ENCODE peak calls at places on chromosome 11, in five cellular contexts. C is H1, E is HCT116, N is GM12878, T is HepG2. Z is an unnamed sample.

GRCh38 chr11:59552844-59553243 is 41.5 kb downstream of the OR4D9 start:
- DNase-seq in C (no peak), E (no peak), N (no peak), T (no peak), Z (no peak)

GRCh38 chr11:107591098-107591445 is at the start of gene ELMOD1:
- DNase-seq in C (peak; percentile 76), E (no peak), N (no peak), T (peak; percentile 7), Z (peak; percentile 60)

GRCh38 chr11:70631624-70632047 is 233.3 kb downstream of the CTTN start:
- DNase-seq in C (no peak), E (no peak), N (no peak), T (no peak), Z (no peak)

GRCh38 chr11:128862421-128862820 is 4.7 kb downstream of the KCNJ1 start:
- DNase-seq in C (no peak), E (no peak), N (no peak), T (no peak), Z (no peak)

GRCh38 chr11:74288161-74288560 is 23.3 kb downstream of the P4HA3 start:
- DNase-seq in C (no peak), E (no peak), N (no peak), T (no peak), Z (no peak)

GRCh38 chr11:128549256-128549944 is 38.0 kb downstream of the ETS1 start:
- DNase-seq in C (peak; percentile 55), E (no peak), N (no peak), T (no peak), Z (no peak)

GRCh38 chr11:24295360-24295759 is 201.5 kb upstream of the LUZP2 start:
- DNase-seq in C (no peak), E (no peak), N (no peak), T (no peak), Z (no peak)

GRCh38 chr11:3664032-3664630 is 7.1 kb downstream of the CHRNA10 start:
- DNase-seq in C (no peak), E (no peak), N (no peak), T (no peak), Z (no peak)

GRCh38 chr11:35073691-35074382 is 65.1 kb upstream of the CD44 start:
- DNase-seq in C (no peak), E (no peak), N (no peak), T (no peak), Z (no peak)

GRCh38 chr11:34349882-34350281 is 7.9 kb downstream of the ABTB2 start:
- DNase-seq in C (no peak), E (no peak), N (no peak), T (no peak), Z (no peak)

GRCh38 chr11:115134886-115135285 is 369.3 kb downstream of the CADM1 start:
- DNase-seq in C (no peak), E (no peak), N (no peak), T (no peak), Z (no peak)

GRCh38 chr11:36077886-36078685 is 134.2 kb downstream of the LDLRAD3 start:
- DNase-seq in C (no peak), E (no peak), N (no peak), T (no peak), Z (no peak)

GRCh38 chr11:24793479-24793878 is 296.6 kb downstream of the LUZP2 start:
- DNase-seq in C (no peak), E (no peak), N (no peak), T (no peak), Z (no peak)

GRCh38 chr11:115198301-115198700 is 305.9 kb downstream of the CADM1 start:
- DNase-seq in C (no peak), E (no peak), N (no peak), T (no peak), Z (no peak)

GRCh38 chr11:85951428-85952107 is 96.4 kb downstream of the CCDC83 start:
- DNase-seq in C (no peak), E (no peak), N (no peak), T (no peak), Z (no peak)

GRCh38 chr11:85951049-85951405 is 95.8 kb downstream of the CCDC83 start:
- DNase-seq in C (no peak), E (no peak), N (no peak), T (no peak), Z (no peak)

GRCh38 chr11:85953491-85954143 is 98.4 kb downstream of the CCDC83 start:
- DNase-seq in C (no peak), E (no peak), N (no peak), T (no peak), Z (no peak)

GRCh38 chr11:85950317-85951048 is 95.3 kb downstream of the CCDC83 start:
- DNase-seq in C (no peak), E (no peak), N (no peak), T (no peak), Z (no peak)

DNA sequence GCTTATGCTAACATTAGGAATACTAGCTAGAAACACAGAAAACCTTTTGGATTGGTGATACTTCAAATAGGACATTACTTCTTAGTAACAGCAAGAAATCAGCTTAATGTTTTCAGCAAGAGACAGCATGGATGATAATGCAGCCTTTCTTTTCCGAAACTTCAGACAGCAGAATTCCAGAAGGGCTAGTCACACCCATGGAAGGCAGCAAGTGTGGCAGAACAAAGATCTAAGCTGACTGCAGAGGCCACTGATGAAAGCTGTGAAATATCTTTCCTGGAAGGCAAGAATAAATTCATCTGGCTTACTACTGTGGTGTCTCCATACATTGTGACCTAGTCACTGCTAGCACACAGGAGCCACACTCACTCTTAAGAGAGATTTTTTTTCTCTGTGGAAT is 100.3 kb downstream of the CCDC83 start:
- DNase-seq in C (no peak), E (no peak), N (no peak), T (no peak), Z (no peak)
- TF ChIP-seq SRF in C (no peak), E (no peak), N (no peak), T (no peak), Z (no peak)

DNA sequence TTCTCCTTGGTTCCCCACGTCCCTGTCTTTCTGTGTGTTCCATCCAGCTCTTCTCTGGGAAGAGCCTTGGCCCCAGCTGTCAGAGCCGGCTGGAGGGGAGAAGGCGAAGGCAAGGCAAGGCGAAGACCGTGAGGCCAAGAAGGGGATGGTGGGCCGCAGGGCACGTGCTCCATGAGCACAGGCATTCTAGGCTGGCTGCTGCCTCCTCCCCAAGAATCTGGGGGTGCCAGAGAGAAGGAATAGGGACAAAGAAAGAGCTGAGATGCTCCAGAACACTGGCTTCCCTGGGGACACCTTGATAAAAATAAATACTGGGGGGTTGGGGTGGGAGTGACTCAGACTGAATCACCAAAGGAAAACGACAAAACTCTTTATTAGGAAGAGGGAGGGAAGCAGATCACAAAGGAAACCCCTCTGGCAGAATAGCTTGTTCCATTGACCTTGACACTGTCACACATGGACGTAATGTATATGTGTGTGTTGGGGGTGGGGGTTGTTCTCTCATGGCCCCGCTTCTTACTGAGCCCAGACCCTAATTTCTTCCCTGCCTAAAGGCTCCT is 52.5 kb downstream of the NECTIN1 start:
- DNase-seq in C (no peak), E (no peak), N (no peak), T (no peak), Z (no peak)
- TF ChIP-seq SRF in C (no peak), E (no peak), N (no peak), T (no peak), Z (no peak)

DNA sequence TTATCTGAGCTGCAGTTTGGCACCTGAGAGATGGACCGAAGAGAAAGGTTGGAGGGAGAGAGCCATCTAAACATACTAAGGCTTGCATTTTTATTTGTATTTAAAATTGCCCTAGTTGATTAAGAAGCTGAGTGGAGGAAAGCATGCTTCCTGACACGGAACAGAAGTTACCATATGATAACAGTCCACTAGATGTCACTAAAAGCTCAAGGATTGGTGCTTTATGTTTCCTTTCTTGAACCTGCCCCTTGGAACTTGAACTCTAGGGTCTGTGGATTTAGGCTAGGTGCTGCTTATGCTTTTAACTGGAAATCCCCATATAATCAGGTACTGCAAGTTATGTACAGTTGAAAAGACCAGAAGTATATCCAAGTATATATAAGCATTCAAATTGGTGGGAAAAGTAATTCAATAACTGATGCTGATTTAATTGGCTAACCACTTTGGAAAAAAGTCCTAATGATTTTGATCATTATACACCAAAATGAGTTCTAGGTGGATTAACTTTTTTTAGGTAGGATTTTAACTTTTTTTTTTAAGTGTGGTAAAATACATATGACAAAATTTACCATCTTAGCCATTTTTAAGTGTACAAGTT is 9.5 kb downstream of the RBMXL2 start:
- DNase-seq in C (no peak), E (peak; percentile 50), N (peak; percentile 40), T (peak; percentile 49), Z (peak; percentile 46)
- TF ChIP-seq SRF in C (no peak), E (no peak), N (no peak), T (no peak), Z (no peak)

DNA sequence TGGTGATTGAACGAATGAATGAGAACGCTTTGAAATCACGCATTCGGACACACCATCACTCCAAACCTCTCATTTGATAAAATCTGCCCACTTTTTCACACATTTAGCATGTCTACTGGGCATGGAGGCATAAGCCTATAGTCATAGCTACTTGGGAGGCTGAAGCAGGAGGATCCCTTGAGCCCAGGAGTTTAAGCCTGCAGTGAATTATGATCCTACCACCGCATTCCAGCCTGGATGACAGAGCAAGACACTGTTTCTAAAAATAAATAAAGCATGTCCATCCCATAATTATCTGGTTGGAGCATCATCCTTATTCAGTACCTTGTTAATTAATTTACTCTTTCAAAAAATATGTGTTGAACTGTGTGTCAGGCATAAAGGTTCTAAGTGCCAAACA is 3.3 kb upstream of the PICALM start:
- DNase-seq in C (no peak), E (no peak), N (no peak), T (no peak), Z (no peak)
- TF ChIP-seq SRF in C (no peak), E (no peak), N (no peak), T (no peak), Z (no peak)

DNA sequence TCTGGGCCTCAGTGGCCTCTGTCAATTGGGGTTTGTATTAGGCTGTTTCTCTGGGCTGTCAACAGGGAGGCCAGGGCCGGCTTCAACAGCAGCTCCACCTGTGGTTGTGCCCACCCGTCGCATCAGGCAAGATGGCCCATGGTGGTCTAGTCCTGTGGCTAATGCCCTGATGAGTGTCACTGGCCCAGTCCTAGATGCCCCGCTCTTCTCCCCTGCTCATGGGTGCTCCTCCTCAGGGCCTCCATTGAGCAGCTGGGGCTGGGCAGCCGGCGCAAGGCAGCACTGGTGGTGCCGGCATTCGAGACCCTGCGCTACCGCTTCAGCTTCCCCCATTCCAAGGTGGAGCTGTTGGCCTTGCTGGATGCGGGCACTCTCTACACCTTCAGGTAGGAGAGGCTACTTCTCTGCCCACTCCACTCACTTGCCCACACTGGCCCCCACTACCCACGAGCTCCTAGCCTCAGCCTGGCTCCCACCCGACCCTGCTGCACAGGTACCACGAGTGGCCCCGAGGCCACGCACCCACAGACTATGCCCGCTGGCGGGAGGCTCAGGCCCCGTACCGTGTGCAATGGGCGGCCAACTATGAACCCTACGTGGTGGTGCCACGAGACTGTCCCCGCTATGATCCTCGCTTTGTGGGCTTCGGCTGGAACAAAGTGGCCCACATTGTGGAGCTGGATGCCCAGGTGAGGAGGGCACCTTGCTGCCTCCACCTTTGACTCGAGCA is 5.4 kb downstream of the LARGE2 start:
- DNase-seq in C (no peak), E (no peak), N (no peak), T (no peak), Z (no peak)
- TF ChIP-seq SRF in C (no peak), E (no peak), N (no peak), T (no peak), Z (no peak)

GRCh38 chr11:67082071-67082791 is 25.6 kb downstream of the RHOD start:
- DNase-seq in C (peak; percentile 68), E (no peak), N (no peak), T (no peak), Z (peak; percentile 75)
- TF ChIP-seq SRF in C (no peak), E (no peak), N (no peak), T (no peak), Z (no peak)